ENCODE peak calls at places on chromosomes 11 and 22, in eight cellular contexts. One of them, this sample, is unnamed.

GRCh38 chr22:42565956-42566355 is 12.2 kb downstream of the SERHL2 start:
- DNase-seq in right lobe of liver: no peak
- DNase-seq in dorsolateral prefrontal cortex: no peak
- DNase-seq in endodermal cell: no peak
- DNase-seq in fibroblast of villous mesenchyme: no peak
- DNase-seq in sigmoid colon: no peak
- DNase-seq in left lung: no peak
- DNase-seq in pancreas: no peak
- DNase-seq in this sample: peak; percentile 46

GRCh38 chr11:119369035-119369925 is 12.2 kb downstream of the USP2 start:
- DNase-seq in right lobe of liver: no peak
- DNase-seq in dorsolateral prefrontal cortex: no peak
- DNase-seq in endodermal cell: no peak
- DNase-seq in fibroblast of villous mesenchyme: peak; percentile 49
- DNase-seq in sigmoid colon: peak; percentile 50
- DNase-seq in left lung: no peak
- DNase-seq in pancreas: no peak
- DNase-seq in this sample: no peak

GRCh38 chr11:125645871-125646270 is 20.9 kb downstream of the CHEK1 start:
- DNase-seq in right lobe of liver: no peak
- DNase-seq in dorsolateral prefrontal cortex: no peak
- DNase-seq in endodermal cell: no peak
- DNase-seq in fibroblast of villous mesenchyme: no peak
- DNase-seq in sigmoid colon: no peak
- DNase-seq in left lung: no peak
- DNase-seq in pancreas: no peak
- DNase-seq in this sample: no peak

GRCh38 chr22:46122511-46122971 is 27.8 kb upstream of the PPARA start:
- DNase-seq in right lobe of liver: peak; percentile 76
- DNase-seq in dorsolateral prefrontal cortex: peak; percentile 75
- DNase-seq in endodermal cell: peak; percentile 89
- DNase-seq in fibroblast of villous mesenchyme: peak; percentile 66
- DNase-seq in sigmoid colon: peak; percentile 88
- DNase-seq in left lung: peak; percentile 93
- DNase-seq in pancreas: peak; percentile 54
- DNase-seq in this sample: peak; percentile 98

GRCh38 chr22:48692734-48693376 is 1134.8 kb downstream of the BRD1 start:
- DNase-seq in right lobe of liver: no peak
- DNase-seq in dorsolateral prefrontal cortex: no peak
- DNase-seq in endodermal cell: no peak
- DNase-seq in fibroblast of villous mesenchyme: no peak
- DNase-seq in sigmoid colon: no peak
- DNase-seq in left lung: peak; percentile 79
- DNase-seq in pancreas: no peak
- DNase-seq in this sample: no peak

GRCh38 chr11:46686886-46687810 is 13.3 kb downstream of the ARHGAP1 start:
- DNase-seq in right lobe of liver: no peak
- DNase-seq in dorsolateral prefrontal cortex: no peak
- DNase-seq in endodermal cell: no peak
- DNase-seq in fibroblast of villous mesenchyme: peak; percentile 69
- DNase-seq in sigmoid colon: no peak
- DNase-seq in left lung: no peak
- DNase-seq in pancreas: no peak
- DNase-seq in this sample: no peak

GRCh38 chr22:39700565-39700964 is 130.0 kb downstream of the CACNA1I start:
- DNase-seq in right lobe of liver: no peak
- DNase-seq in dorsolateral prefrontal cortex: no peak
- DNase-seq in endodermal cell: no peak
- DNase-seq in fibroblast of villous mesenchyme: no peak
- DNase-seq in sigmoid colon: no peak
- DNase-seq in left lung: peak; percentile 9
- DNase-seq in pancreas: no peak
- DNase-seq in this sample: no peak

GRCh38 chr11:98940913-98941312 is 79.8 kb upstream of the CNTN5 start:
- DNase-seq in right lobe of liver: no peak
- DNase-seq in dorsolateral prefrontal cortex: no peak
- DNase-seq in endodermal cell: peak; percentile 66
- DNase-seq in fibroblast of villous mesenchyme: no peak
- DNase-seq in sigmoid colon: no peak
- DNase-seq in left lung: no peak
- DNase-seq in pancreas: no peak
- DNase-seq in this sample: peak; percentile 13

GRCh38 chr22:46335201-46336118 is at the start of gene TRMU:
- DNase-seq in right lobe of liver: peak; percentile 90
- DNase-seq in dorsolateral prefrontal cortex: peak; percentile 84
- DNase-seq in endodermal cell: peak; percentile 92
- DNase-seq in fibroblast of villous mesenchyme: peak; percentile 91
- DNase-seq in sigmoid colon: peak; percentile 91
- DNase-seq in left lung: peak; percentile 98
- DNase-seq in pancreas: peak; percentile 81
- DNase-seq in this sample: peak; percentile 99

GRCh38 chr11:100691886-100692285 is 4.8 kb downstream of the ARHGAP42 start:
- DNase-seq in right lobe of liver: no peak
- DNase-seq in dorsolateral prefrontal cortex: no peak
- DNase-seq in endodermal cell: no peak
- DNase-seq in fibroblast of villous mesenchyme: no peak
- DNase-seq in sigmoid colon: no peak
- DNase-seq in left lung: no peak
- DNase-seq in pancreas: no peak
- DNase-seq in this sample: no peak

DNA sequence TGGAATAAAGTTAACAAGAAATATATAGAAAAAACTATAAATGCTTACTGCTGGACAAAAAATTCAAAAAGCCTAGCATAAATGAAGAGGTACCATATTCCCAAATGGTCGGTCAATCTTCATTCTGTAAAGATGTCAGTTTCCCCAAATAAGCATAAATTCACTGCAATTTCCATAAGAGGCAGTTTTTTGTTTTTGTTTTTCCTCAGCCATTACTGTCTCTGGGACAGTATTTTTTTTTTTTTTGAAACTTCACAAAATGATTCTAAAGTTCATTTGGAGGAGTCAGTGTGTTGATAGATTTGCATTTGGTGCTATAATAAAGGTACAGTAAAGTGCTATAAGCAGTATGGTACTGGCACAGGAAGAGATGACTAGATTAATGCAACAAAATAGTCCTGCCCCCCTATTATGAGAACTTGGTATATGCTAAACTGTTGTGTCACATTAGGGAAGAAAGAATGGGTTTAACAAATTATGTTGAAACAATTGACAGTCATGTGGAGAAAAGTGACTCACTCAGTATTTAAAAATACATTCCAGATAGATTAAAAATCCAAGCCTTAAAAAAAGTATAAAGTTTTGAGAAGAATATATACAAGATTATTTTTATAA is 2.5 kb upstream of the FTH1 start:
- DNase-seq in right lobe of liver: no peak
- DNase-seq in dorsolateral prefrontal cortex: no peak
- DNase-seq in endodermal cell: no peak
- DNase-seq in fibroblast of villous mesenchyme: peak; percentile 84
- DNase-seq in sigmoid colon: no peak
- DNase-seq in left lung: no peak
- DNase-seq in pancreas: no peak
- DNase-seq in this sample: no peak
- H3K4me3 ChIP-seq in right lobe of liver: no peak overlapping the region
- H3K4me3 ChIP-seq in dorsolateral prefrontal cortex: no peak overlapping the region
- H3K4me3 ChIP-seq in endodermal cell: no peak overlapping the region
- H3K4me3 ChIP-seq in fibroblast of villous mesenchyme: no peak overlapping the region
- H3K4me3 ChIP-seq in sigmoid colon: no peak overlapping the region
- H3K4me3 ChIP-seq in left lung: no peak overlapping the region
- H3K4me3 ChIP-seq in pancreas: no peak overlapping the region
- H3K4me3 ChIP-seq in this sample: no peak overlapping the region

GRCh38 chr11:85772700-85773099 is 38.2 kb downstream of the SYTL2 start:
- DNase-seq in right lobe of liver: no peak
- DNase-seq in dorsolateral prefrontal cortex: no peak
- DNase-seq in endodermal cell: no peak
- DNase-seq in fibroblast of villous mesenchyme: peak; percentile 77
- DNase-seq in sigmoid colon: no peak
- DNase-seq in left lung: no peak
- DNase-seq in pancreas: no peak
- DNase-seq in this sample: no peak

GRCh38 chr11:85769758-85770157 is 41.2 kb downstream of the SYTL2 start:
- DNase-seq in right lobe of liver: no peak
- DNase-seq in dorsolateral prefrontal cortex: no peak
- DNase-seq in endodermal cell: no peak
- DNase-seq in fibroblast of villous mesenchyme: no peak
- DNase-seq in sigmoid colon: no peak
- DNase-seq in left lung: no peak
- DNase-seq in pancreas: no peak
- DNase-seq in this sample: no peak

GRCh38 chr11:85776951-85777602 is 33.9 kb downstream of the SYTL2 start:
- DNase-seq in right lobe of liver: no peak
- DNase-seq in dorsolateral prefrontal cortex: no peak
- DNase-seq in endodermal cell: no peak
- DNase-seq in fibroblast of villous mesenchyme: no peak
- DNase-seq in sigmoid colon: no peak
- DNase-seq in left lung: no peak
- DNase-seq in pancreas: no peak
- DNase-seq in this sample: no peak

GRCh38 chr11:85771568-85771967 is 39.4 kb downstream of the SYTL2 start:
- DNase-seq in right lobe of liver: no peak
- DNase-seq in dorsolateral prefrontal cortex: no peak
- DNase-seq in endodermal cell: no peak
- DNase-seq in fibroblast of villous mesenchyme: no peak
- DNase-seq in sigmoid colon: no peak
- DNase-seq in left lung: no peak
- DNase-seq in pancreas: no peak
- DNase-seq in this sample: no peak

GRCh38 chr11:85774256-85775097 is 36.5 kb downstream of the SYTL2 start:
- DNase-seq in right lobe of liver: no peak
- DNase-seq in dorsolateral prefrontal cortex: no peak
- DNase-seq in endodermal cell: no peak
- DNase-seq in fibroblast of villous mesenchyme: no peak
- DNase-seq in sigmoid colon: no peak
- DNase-seq in left lung: no peak
- DNase-seq in pancreas: no peak
- DNase-seq in this sample: no peak
- H3K4me3 ChIP-seq in right lobe of liver: no peak overlapping the region
- H3K4me3 ChIP-seq in dorsolateral prefrontal cortex: no peak overlapping the region
- H3K4me3 ChIP-seq in endodermal cell: no peak overlapping the region
- H3K4me3 ChIP-seq in fibroblast of villous mesenchyme: no peak overlapping the region
- H3K4me3 ChIP-seq in sigmoid colon: no peak overlapping the region
- H3K4me3 ChIP-seq in left lung: no peak overlapping the region
- H3K4me3 ChIP-seq in pancreas: no peak overlapping the region
- H3K4me3 ChIP-seq in this sample: no peak overlapping the region

GRCh38 chr22:20438678-20439492 is 1.3 kb upstream of the SCARF2 start:
- DNase-seq in right lobe of liver: no peak
- DNase-seq in dorsolateral prefrontal cortex: peak; percentile 37
- DNase-seq in endodermal cell: peak; percentile 82
- DNase-seq in fibroblast of villous mesenchyme: no peak
- DNase-seq in sigmoid colon: peak; percentile 67
- DNase-seq in left lung: peak; percentile 50
- DNase-seq in pancreas: no peak
- DNase-seq in this sample: peak; percentile 90
- H3K4me3 ChIP-seq in right lobe of liver: no peak overlapping the region
- H3K4me3 ChIP-seq in dorsolateral prefrontal cortex: no peak overlapping the region
- H3K4me3 ChIP-seq in endodermal cell: peak overlapping the region; percentile 81
- H3K4me3 ChIP-seq in fibroblast of villous mesenchyme: peak overlapping the region; percentile 86
- H3K4me3 ChIP-seq in sigmoid colon: peak overlapping the region; percentile 55
- H3K4me3 ChIP-seq in left lung: peak overlapping the region; percentile 36
- H3K4me3 ChIP-seq in pancreas: no peak overlapping the region
- H3K4me3 ChIP-seq in this sample: no peak overlapping the region

DNA sequence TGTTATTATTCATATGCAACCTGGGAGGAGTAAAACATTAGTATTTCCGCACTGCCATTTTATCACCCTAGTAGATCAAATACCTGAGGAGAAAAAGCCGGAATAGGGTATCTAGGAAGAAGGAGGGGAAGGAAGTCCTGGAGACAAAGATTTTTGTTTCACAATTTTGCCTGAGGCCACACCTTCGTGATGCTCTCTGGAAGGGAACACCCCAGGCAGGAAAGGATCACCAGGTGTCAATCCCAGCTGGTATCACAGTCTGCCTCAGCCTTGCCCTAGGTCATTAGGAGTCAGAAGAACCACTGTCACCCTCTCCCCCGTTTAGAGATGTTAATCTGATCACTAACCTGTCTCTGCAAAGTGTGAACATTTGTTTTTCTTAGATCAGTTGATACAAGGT is 35.4 kb upstream of the IGSF9B start:
- DNase-seq in right lobe of liver: no peak
- DNase-seq in dorsolateral prefrontal cortex: no peak
- DNase-seq in endodermal cell: no peak
- DNase-seq in fibroblast of villous mesenchyme: no peak
- DNase-seq in sigmoid colon: no peak
- DNase-seq in left lung: no peak
- DNase-seq in pancreas: no peak
- DNase-seq in this sample: no peak
- H3K4me3 ChIP-seq in right lobe of liver: no peak overlapping the region
- H3K4me3 ChIP-seq in dorsolateral prefrontal cortex: no peak overlapping the region
- H3K4me3 ChIP-seq in endodermal cell: no peak overlapping the region
- H3K4me3 ChIP-seq in fibroblast of villous mesenchyme: no peak overlapping the region
- H3K4me3 ChIP-seq in sigmoid colon: no peak overlapping the region
- H3K4me3 ChIP-seq in left lung: no peak overlapping the region
- H3K4me3 ChIP-seq in pancreas: no peak overlapping the region
- H3K4me3 ChIP-seq in this sample: no peak overlapping the region

DNA sequence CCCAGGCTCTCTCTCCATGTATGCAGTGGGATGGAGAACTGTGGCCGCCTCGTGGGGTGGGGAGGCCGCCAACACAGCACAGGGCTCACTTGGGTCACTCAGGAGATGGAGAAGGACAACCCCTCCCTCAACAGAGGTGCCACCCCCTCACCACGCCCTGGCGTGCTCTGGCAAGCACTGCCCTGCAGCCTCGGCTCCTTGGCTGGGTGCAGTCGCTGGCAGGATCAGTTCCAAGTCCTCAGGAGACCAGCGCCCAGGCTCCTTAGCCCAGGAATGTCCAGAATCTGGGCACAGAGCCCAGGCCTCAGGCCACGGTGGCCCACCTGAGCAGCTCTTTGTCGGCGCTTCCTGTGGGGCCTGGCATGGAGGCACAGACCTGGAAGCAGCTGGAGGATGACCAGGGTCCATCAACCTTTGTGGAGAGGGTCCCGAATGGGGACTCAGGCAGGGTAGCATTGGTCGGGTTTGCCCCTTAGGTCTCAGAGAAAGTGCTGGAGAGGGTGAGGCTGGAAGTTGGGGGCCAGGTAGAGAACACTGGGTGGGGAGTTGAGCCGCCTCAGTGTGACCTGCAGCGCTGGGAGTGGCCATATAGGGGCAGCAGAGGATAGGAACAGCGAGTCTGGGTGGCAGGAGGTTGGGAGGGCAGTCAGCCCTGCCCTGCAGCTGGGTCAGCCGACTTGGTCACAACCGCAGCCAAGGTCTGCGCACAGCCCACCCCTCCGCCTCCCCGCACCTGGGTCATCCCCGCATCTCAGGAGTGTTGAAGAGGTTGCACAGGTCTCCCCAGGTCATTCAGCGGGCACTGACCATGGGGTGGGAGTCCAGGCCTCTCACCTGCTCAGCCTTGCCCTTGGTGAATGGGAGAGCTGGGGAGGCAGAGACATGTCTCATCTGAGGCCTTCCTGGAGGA is 8.2 kb downstream of the SUSD2 start:
- DNase-seq in right lobe of liver: peak; percentile 74
- DNase-seq in dorsolateral prefrontal cortex: peak; percentile 47
- DNase-seq in endodermal cell: peak; percentile 93
- DNase-seq in fibroblast of villous mesenchyme: peak; percentile 63
- DNase-seq in sigmoid colon: peak; percentile 87
- DNase-seq in left lung: peak; percentile 93
- DNase-seq in pancreas: peak; percentile 57
- DNase-seq in this sample: peak; percentile 97
- H3K4me3 ChIP-seq in right lobe of liver: no peak overlapping the region
- H3K4me3 ChIP-seq in dorsolateral prefrontal cortex: no peak overlapping the region
- H3K4me3 ChIP-seq in endodermal cell: no peak overlapping the region
- H3K4me3 ChIP-seq in fibroblast of villous mesenchyme: no peak overlapping the region
- H3K4me3 ChIP-seq in sigmoid colon: no peak overlapping the region
- H3K4me3 ChIP-seq in left lung: no peak overlapping the region
- H3K4me3 ChIP-seq in pancreas: no peak overlapping the region
- H3K4me3 ChIP-seq in this sample: no peak overlapping the region